ENCODE peak calls at places on chromosome 21, in four cellular contexts. J, Q, B and F are unnamed samples.

GRCh38 chr21:15029077-15029476 is 35.7 kb downstream of the NRIP1 start:
- DNase-seq in B (no peak), Q (no peak), J (no peak), F (no peak)

GRCh38 chr21:38995071-38995669 is 188.1 kb downstream of the PSMG1 start:
- DNase-seq in Q (no peak), J (no peak), B (no peak), F (no peak)

GRCh38 chr21:32329331-32329730 is 30.7 kb downstream of the MRAP start:
- DNase-seq in J (no peak), B (no peak), Q (no peak), F (no peak)

GRCh38 chr21:38472709-38473108 is 25.6 kb downstream of the ERG start:
- DNase-seq in B (no peak), Q (peak; percentile 49), J (no peak), F (no peak)

GRCh38 chr21:37531402-37532042 is 164.9 kb downstream of the DYRK1A start:
- DNase-seq in B (no peak), J (no peak), Q (no peak), F (no peak)

GRCh38 chr21:33618407-33618806 is 23.1 kb downstream of the CRYZL1 start:
- DNase-seq in J (no peak), B (no peak), Q (no peak), F (no peak)

GRCh38 chr21:34891610-34891943 is 157.5 kb downstream of the RUNX1 start:
- DNase-seq in J (no peak), Q (no peak), B (no peak), F (no peak)

GRCh38 chr21:44973598-44973997 is 33.8 kb downstream of the SLX9 start:
- DNase-seq in Q (no peak), J (no peak), B (no peak), F (no peak)

GRCh38 chr21:26946744-26947446 is 20.0 kb downstream of the ADAMTS5 start:
- DNase-seq in Q (no peak), B (no peak), J (no peak), F (no peak)

GRCh38 chr21:43618940-43619339 is 40.3 kb downstream of the HSF2BP start:
- DNase-seq in J (no peak), Q (no peak), B (no peak), F (no peak)

GRCh38 chr21:43286196-43286595 is 117.4 kb downstream of the CRYAA start:
- DNase-seq in B (no peak), Q (no peak), J (no peak), F (no peak)

GRCh38 chr21:15293251-15293650 is 228.5 kb upstream of the NRIP1 start:
- DNase-seq in J (no peak), Q (no peak), B (no peak), F (no peak)

GRCh38 chr21:16709866-16710550 is 802.8 kb upstream of the CXADR start:
- DNase-seq in B (no peak), Q (no peak), J (no peak), F (no peak)

GRCh38 chr21:33290441-33290840 is 24.3 kb downstream of the IL10RB start:
- DNase-seq in B (no peak), J (no peak), Q (no peak), F (no peak)

GRCh38 chr21:16358784-16359183 is 629.0 kb downstream of the USP25 start:
- DNase-seq in B (no peak), Q (no peak), J (no peak), F (no peak)

GRCh38 chr21:16241500-16241963 is 511.8 kb downstream of the USP25 start:
- DNase-seq in B (no peak), J (no peak), Q (peak; percentile 36), F (no peak)

GRCh38 chr21:31279986-31280385 is 64.1 kb downstream of the TIAM1 start:
- DNase-seq in J (peak; percentile 18), Q (no peak), B (no peak), F (no peak)

GRCh38 chr21:45767071-45768006 is 123.8 kb downstream of the PCBP3 start:
- DNase-seq in J (peak; percentile 58), B (no peak), Q (no peak), F (no peak)

GRCh38 chr21:44434936-44435635 is 20.2 kb upstream of the LRRC3 start:
- DNase-seq in Q (peak; percentile 23), J (no peak), B (no peak), F (no peak)

GRCh38 chr21:34981793-34982192 is 67.3 kb downstream of the RUNX1 start:
- DNase-seq in Q (no peak), J (no peak), B (no peak), F (no peak)

GRCh38 chr21:39055167-39055767 is 128.0 kb downstream of the PSMG1 start:
- DNase-seq in J (no peak), B (no peak), Q (no peak), F (no peak)

GRCh38 chr21:42232176-42232825 is 13.4 kb downstream of the ABCG1 start:
- DNase-seq in Q (no peak), B (no peak), J (peak; percentile 41), F (no peak)

GRCh38 chr21:45854702-45855247 is 126.8 kb upstream of the COL6A1 start:
- DNase-seq in J (no peak), Q (peak; percentile 31), B (no peak), F (no peak)